ENCODE peak calls at places on chromosomes 12 and 14, in four cellular contexts. One of them, this sample, is unnamed.

GRCh38 chr12:71947645-71948105 is 9.0 kb downstream of the TPH2 start:
- DNase-seq in cerebellum: peak; percentile 67
- DNase-seq in AG08395: peak; percentile 19
- DNase-seq in HT-29: peak; percentile 22
- DNase-seq in this sample: peak; percentile 6

GRCh38 chr12:53492188-53492587 is 7.1 kb downstream of the MAP3K12 start:
- DNase-seq in cerebellum: no peak
- DNase-seq in AG08395: no peak
- DNase-seq in HT-29: no peak
- DNase-seq in this sample: peak; percentile 26

GRCh38 chr12:114687802-114688201 is 3.8 kb upstream of the TBX3 start:
- DNase-seq in cerebellum: no peak
- DNase-seq in HT-29: no peak
- DNase-seq in AG08395: no peak
- DNase-seq in this sample: no peak

GRCh38 chr14:96270565-96271420 is 14.8 kb downstream of the BDKRB1 start:
- DNase-seq in cerebellum: no peak
- DNase-seq in AG08395: no peak
- DNase-seq in HT-29: no peak
- DNase-seq in this sample: no peak

GRCh38 chr12:48164456-48164855 is 7.1 kb upstream of the ASB8 start:
- DNase-seq in AG08395: no peak
- DNase-seq in cerebellum: no peak
- DNase-seq in HT-29: no peak
- DNase-seq in this sample: no peak

GRCh38 chr12:97681612-97682504 is 219.3 kb downstream of the RMST start:
- DNase-seq in HT-29: no peak
- DNase-seq in cerebellum: no peak
- DNase-seq in AG08395: no peak
- DNase-seq in this sample: no peak

GRCh38 chr12:3560295-3560620 is 69.3 kb downstream of the PRMT8 start:
- DNase-seq in AG08395: no peak
- DNase-seq in cerebellum: no peak
- DNase-seq in HT-29: no peak
- DNase-seq in this sample: no peak

GRCh38 chr14:97970222-97970621 is 1173.0 kb downstream of the VRK1 start:
- DNase-seq in HT-29: no peak
- DNase-seq in cerebellum: no peak
- DNase-seq in AG08395: no peak
- DNase-seq in this sample: no peak

GRCh38 chr12:27394676-27395075 is 51.9 kb upstream of the SMCO2 start:
- DNase-seq in HT-29: no peak
- DNase-seq in cerebellum: no peak
- DNase-seq in AG08395: no peak
- DNase-seq in this sample: no peak

GRCh38 chr14:89926709-89927108 is 27.8 kb downstream of the EFCAB11 start:
- DNase-seq in cerebellum: no peak
- DNase-seq in HT-29: no peak
- DNase-seq in AG08395: peak; percentile 9
- DNase-seq in this sample: no peak

GRCh38 chr14:36524874-36525745 is 5.1 kb upstream of the NKX2-1 start:
- DNase-seq in AG08395: no peak
- DNase-seq in cerebellum: no peak
- DNase-seq in HT-29: peak; percentile 34
- DNase-seq in this sample: no peak

GRCh38 chr14:68780358-68781160 is 12.3 kb downstream of the ZFP36L1 start:
- DNase-seq in HT-29: peak; percentile 46
- DNase-seq in AG08395: peak; percentile 66
- DNase-seq in cerebellum: no peak
- DNase-seq in this sample: peak; percentile 67

GRCh38 chr14:102330806-102331205 is 11.3 kb downstream of the ZNF839 start:
- DNase-seq in cerebellum: no peak
- DNase-seq in AG08395: no peak
- DNase-seq in HT-29: no peak
- DNase-seq in this sample: no peak

GRCh38 chr12:25691865-25692114 is 138.7 kb upstream of the LMNTD1 start:
- DNase-seq in HT-29: no peak
- DNase-seq in cerebellum: no peak
- DNase-seq in AG08395: no peak
- DNase-seq in this sample: no peak

GRCh38 chr14:96264850-96265249 is 8.8 kb downstream of the BDKRB1 start:
- DNase-seq in HT-29: no peak
- DNase-seq in cerebellum: no peak
- DNase-seq in AG08395: no peak
- DNase-seq in this sample: no peak

GRCh38 chr12:116665666-116666304 is 72.1 kb downstream of the SPRING1 start:
- DNase-seq in cerebellum: no peak
- DNase-seq in AG08395: no peak
- DNase-seq in HT-29: no peak
- DNase-seq in this sample: no peak

GRCh38 chr14:73722581-73722980 is 8.4 kb upstream of the PNMA1 start:
- DNase-seq in AG08395: no peak
- DNase-seq in cerebellum: no peak
- DNase-seq in HT-29: no peak
- DNase-seq in this sample: no peak

GRCh38 chr14:32230695-32231280 is 27.7 kb upstream of the RNU6-8 start:
- DNase-seq in AG08395: peak; percentile 87
- DNase-seq in cerebellum: no peak
- DNase-seq in HT-29: no peak
- DNase-seq in this sample: no peak

GRCh38 chr14:95248422-95248821 is 71.3 kb downstream of the CLMN start:
- DNase-seq in AG08395: no peak
- DNase-seq in HT-29: no peak
- DNase-seq in cerebellum: no peak
- DNase-seq in this sample: no peak

GRCh38 chr14:65195042-65195719 is 92.9 kb upstream of the MAX start:
- DNase-seq in AG08395: no peak
- DNase-seq in HT-29: no peak
- DNase-seq in cerebellum: no peak
- DNase-seq in this sample: no peak

GRCh38 chr12:56688846-56689113 is 696 bp upstream of the PTGES3 start:
- DNase-seq in cerebellum: peak; percentile 72
- DNase-seq in AG08395: no peak
- DNase-seq in HT-29: no peak
- DNase-seq in this sample: peak; percentile 68

GRCh38 chr12:125533434-125534029 is 468.3 kb downstream of the AACS start:
- DNase-seq in cerebellum: peak; percentile 8
- DNase-seq in AG08395: no peak
- DNase-seq in HT-29: peak; percentile 21
- DNase-seq in this sample: peak; percentile 11

GRCh38 chr14:63857467-63858030 is 4.7 kb downstream of the SYNE2 start:
- DNase-seq in AG08395: no peak
- DNase-seq in HT-29: no peak
- DNase-seq in cerebellum: no peak
- DNase-seq in this sample: no peak

GRCh38 chr12:49059385-49060232 is 985 bp downstream of the KMT2D start:
- DNase-seq in AG08395: peak; percentile 38
- DNase-seq in HT-29: peak; percentile 41
- DNase-seq in cerebellum: no peak
- DNase-seq in this sample: no peak

GRCh38 chr14:35944847-35945246 is 118.7 kb downstream of the BRMS1L start:
- DNase-seq in cerebellum: no peak
- DNase-seq in AG08395: no peak
- DNase-seq in HT-29: peak; percentile 62
- DNase-seq in this sample: no peak

GRCh38 chr12:92912052-92912451 is 17.0 kb downstream of the EEA1 start:
- DNase-seq in cerebellum: no peak
- DNase-seq in AG08395: peak; percentile 12
- DNase-seq in HT-29: no peak
- DNase-seq in this sample: no peak

GRCh38 chr12:99558113-99558512 is 89.4 kb upstream of the GARIN6 start:
- DNase-seq in HT-29: no peak
- DNase-seq in cerebellum: no peak
- DNase-seq in AG08395: no peak
- DNase-seq in this sample: no peak

GRCh38 chr14:106039400-106039799 is 513.0 kb downstream of the TMEM121 start:
- DNase-seq in HT-29: peak; percentile 44
- DNase-seq in cerebellum: no peak
- DNase-seq in AG08395: no peak
- DNase-seq in this sample: no peak

GRCh38 chr12:43826681-43827458 is 9.0 kb upstream of the TMEM117 start:
- DNase-seq in HT-29: no peak
- DNase-seq in AG08395: no peak
- DNase-seq in cerebellum: no peak
- DNase-seq in this sample: no peak

GRCh38 chr14:72876710-72877063 is 17.2 kb downstream of the DPF3 start:
- DNase-seq in cerebellum: no peak
- DNase-seq in HT-29: no peak
- DNase-seq in AG08395: no peak
- DNase-seq in this sample: no peak

GRCh38 chr12:15597125-15597830 is 191.9 kb downstream of the EPS8 start:
- DNase-seq in cerebellum: peak; percentile 78
- DNase-seq in AG08395: no peak
- DNase-seq in HT-29: no peak
- DNase-seq in this sample: no peak

GRCh38 chr14:78152246-78153068 is 17.7 kb upstream of the NRXN3 start:
- DNase-seq in AG08395: no peak
- DNase-seq in cerebellum: no peak
- DNase-seq in HT-29: no peak
- DNase-seq in this sample: no peak

GRCh38 chr12:104669057-104669770 is 212.5 kb downstream of the CHST11 start:
- DNase-seq in AG08395: no peak
- DNase-seq in cerebellum: peak; percentile 13
- DNase-seq in HT-29: peak; percentile 20
- DNase-seq in this sample: peak; percentile 58

GRCh38 chr12:716506-716905 is 35.9 kb upstream of the WNK1 start:
- DNase-seq in AG08395: no peak
- DNase-seq in HT-29: no peak
- DNase-seq in cerebellum: no peak
- DNase-seq in this sample: no peak